ENCODE peak calls at places on chromosomes 2 and 18, in eight cellular contexts. K is mesendoderm, U is Caco-2, E is adrenal gland, S is transverse colon, G is skeletal muscle cell, P is OCI-LY7, M is uterus. F is an unnamed sample.

GRCh38 chr18:44782617-44783016 is 101.9 kb downstream of the SETBP1 start:
- DNase-seq in K (no peak), U (no peak), E (no peak), S (no peak), G (no peak), P (no peak), M (no peak), F (no peak)

GRCh38 chr2:54907663-54908062 is 142.6 kb downstream of the RTN4 start:
- DNase-seq in K (no peak), U (no peak), E (no peak), S (no peak), G (no peak), P (no peak), M (no peak), F (no peak)

GRCh38 chr18:22670914-22671313 is 253.2 kb upstream of the CTAGE1 start:
- DNase-seq in K (no peak), U (no peak), E (no peak), S (no peak), G (no peak), P (no peak), M (no peak), F (no peak)

GRCh38 chr18:32777049-32777448 is 4.2 kb upstream of the KLHL14 start:
- DNase-seq in K (no peak), U (no peak), E (no peak), S (no peak), G (peak), P (no peak), M (no peak), F (no peak)

GRCh38 chr2:61291851-61292575 is 130.0 kb downstream of the C2orf74 start:
- DNase-seq in K (no peak), U (no peak), E (no peak), S (no peak), G (no peak), P (no peak), M (no peak), F (no peak)

GRCh38 chr18:60978338-60978737 is 354.9 kb upstream of the CDH20 start:
- DNase-seq in K (peak), U (no peak), E (no peak), S (no peak), G (peak), P (no peak), M (no peak), F (no peak)

GRCh38 chr2:232058063-232058877 is 96.8 kb downstream of the DIS3L2 start:
- DNase-seq in K (no peak), U (no peak), E (no peak), S (no peak), G (no peak), P (no peak), M (no peak), F (no peak)

GRCh38 chr2:177896587-177896986 is 176.0 kb downstream of the PDE11A start:
- DNase-seq in K (no peak), U (no peak), E (no peak), S (no peak), G (no peak), P (no peak), M (no peak), F (no peak)

GRCh38 chr2:122634261-122634660 is 878.8 kb downstream of the TSN start:
- DNase-seq in K (no peak), U (no peak), E (no peak), S (no peak), G (peak), P (no peak), M (no peak), F (no peak)

GRCh38 chr2:114170070-114170469 is 272.4 kb upstream of the DPP10 start:
- DNase-seq in K (no peak), U (no peak), E (no peak), S (no peak), G (no peak), P (no peak), M (no peak), F (no peak)

GRCh38 chr18:62663731-62664336 is 51.5 kb upstream of the PHLPP1 start:
- DNase-seq in K (peak), U (no peak), E (peak), S (no peak), G (peak), P (no peak), M (no peak), F (no peak)

GRCh38 chr2:28956415-28956826 is 24.7 kb upstream of the TOGARAM2 start:
- DNase-seq in K (peak), U (no peak), E (no peak), S (no peak), G (no peak), P (no peak), M (no peak), F (no peak)

GRCh38 chr2:230435431-230435830 is 19.4 kb downstream of the SP100 start:
- DNase-seq in K (no peak), U (no peak), E (no peak), S (no peak), G (no peak), P (no peak), M (no peak), F (no peak)

GRCh38 chr18:28740575-28740974 is 563.6 kb upstream of the CDH2 start:
- DNase-seq in K (no peak), U (no peak), E (no peak), S (no peak), G (no peak), P (no peak), M (no peak), F (no peak)

GRCh38 chr18:28736951-28737350 is 560.0 kb upstream of the CDH2 start:
- DNase-seq in K (no peak), U (no peak), E (no peak), S (no peak), G (no peak), P (no peak), M (no peak), F (no peak)

GRCh38 chr18:28735731-28736130 is 558.8 kb upstream of the CDH2 start:
- DNase-seq in K (peak), U (no peak), E (no peak), S (no peak), G (peak), P (no peak), M (no peak), F (no peak)

DNA sequence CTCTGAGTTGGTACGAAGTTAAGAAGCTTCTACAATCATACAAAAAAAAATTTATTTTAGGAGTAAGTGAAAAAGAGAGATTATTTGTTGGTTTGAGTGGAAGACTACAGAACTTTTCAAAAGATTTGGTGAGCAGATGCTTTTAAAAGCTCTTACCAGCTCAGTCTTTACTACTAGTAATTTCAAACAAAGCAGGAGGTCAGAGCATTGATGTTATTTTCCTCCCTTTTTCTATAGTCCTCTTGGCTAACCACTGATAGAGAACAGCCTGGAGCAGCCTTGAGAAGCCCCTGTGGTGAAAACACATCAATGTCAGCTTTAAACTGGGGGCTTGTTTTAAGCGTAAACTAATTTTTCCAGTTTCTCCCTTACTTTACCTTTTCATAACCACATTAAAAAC is 559.3 kb upstream of the CDH2 start:
- DNase-seq in K (peak), U (no peak), E (no peak), S (no peak), G (no peak), P (no peak), M (no peak), F (no peak)
- H3K4me3 ChIP-seq in K (no peak), U (no peak), E (no peak), S (no peak), G (no peak), P (no peak), M (no peak), F (no peak)

DNA sequence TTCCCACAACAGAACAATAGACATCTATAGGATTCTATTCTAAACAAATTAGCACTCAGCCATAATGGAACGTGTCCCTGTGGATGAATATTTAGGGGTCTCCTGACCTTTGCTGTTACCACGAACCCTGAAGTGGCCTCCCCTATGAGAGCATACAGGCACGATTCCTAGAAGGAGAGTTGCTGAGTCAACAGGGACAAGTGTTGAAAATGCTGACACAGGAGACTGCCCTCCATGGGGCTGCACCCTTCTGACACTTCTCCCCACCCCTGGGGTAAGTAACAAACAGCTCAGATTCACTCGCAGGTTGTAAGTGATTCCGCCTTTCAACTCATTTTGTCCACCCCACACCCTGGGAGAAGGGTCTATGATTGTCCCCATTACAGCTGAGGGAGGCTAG is 14.1 kb upstream of the STK25 start:
- DNase-seq in K (no peak), U (no peak), E (no peak), S (no peak), G (no peak), P (no peak), M (no peak), F (no peak)
- H3K4me3 ChIP-seq in K (no peak), U (no peak), E (no peak), S (no peak), G (no peak), P (no peak), M (no peak), F (no peak)

DNA sequence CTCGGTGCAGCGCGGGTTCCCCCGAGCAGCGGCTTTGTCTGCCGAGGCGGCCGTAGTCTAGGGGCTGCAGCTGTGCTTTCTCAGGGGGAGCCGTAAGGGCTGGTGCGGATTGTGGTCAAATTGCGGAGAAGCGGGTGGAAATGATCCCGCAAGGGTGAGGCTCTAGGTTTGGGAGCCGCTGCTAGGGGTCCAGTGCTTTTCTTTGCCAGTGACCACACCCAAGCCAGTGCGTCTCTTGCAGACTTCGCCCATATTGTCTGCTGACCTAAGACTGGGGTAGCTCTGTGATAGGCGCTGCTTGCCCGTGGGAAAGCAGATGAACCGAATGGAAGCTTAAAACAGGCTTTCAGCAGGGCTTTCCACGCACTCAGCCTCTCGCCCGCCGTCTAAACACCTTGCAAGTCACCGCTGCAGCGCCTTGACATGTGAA is 2.1 kb downstream of the DPYSL5 start:
- DNase-seq in K (no peak), U (no peak), E (no peak), S (no peak), G (no peak), P (no peak), M (no peak), F (no peak)
- H3K4me3 ChIP-seq in K (no peak), U (no peak), E (no peak), S (no peak), G (no peak), P (no peak), M (no peak), F (no peak)

DNA sequence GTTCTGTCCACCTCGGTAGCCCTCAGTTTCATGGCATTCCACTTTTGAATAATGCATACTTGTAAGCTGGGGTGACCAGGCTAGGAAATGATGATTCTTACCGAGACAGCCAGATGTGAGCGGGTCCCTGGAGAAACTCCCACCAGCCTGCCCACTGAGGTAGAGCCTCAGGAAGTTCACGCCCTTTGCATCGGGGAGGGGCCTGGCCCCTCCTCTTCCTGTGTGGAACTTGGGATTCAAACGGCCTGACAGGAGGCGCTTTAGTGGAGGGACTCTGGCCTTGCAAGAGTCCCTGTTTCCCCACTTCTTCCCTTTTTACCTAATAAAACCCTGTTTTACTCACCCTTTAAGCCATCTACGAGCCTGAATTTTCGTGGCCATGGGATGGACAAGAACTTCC is 44.6 kb downstream of the MRO start:
- DNase-seq in K (no peak), U (no peak), E (no peak), S (no peak), G (no peak), P (no peak), M (no peak), F (no peak)
- H3K4me3 ChIP-seq in K (no peak), U (no peak), E (no peak), S (no peak), G (no peak), P (no peak), M (no peak), F (no peak)

GRCh38 chr2:74740395-74741075 is 86.5 kb downstream of the SEMA4F start:
- DNase-seq in K (peak), U (peak), E (peak), S (peak), G (peak), P (no peak), M (no peak), F (peak)
- H3K4me3 ChIP-seq in K (no peak), U (no peak), E (no peak), S (no peak), G (no peak), P (no peak), M (no peak), F (no peak)

F was measured in lower leg skin.